ENCODE peak calls at places on chromosomes 7 and 10, in eight cellular contexts. J is left ventricle myocardium inferior; U is posterior vena cava; H is EH; V is NCI-H2081 treated with DMSO at 0.1 percent for 48 hours; L is AG10803; E is HAP-1; Z is stimulated activated CD8-positive, alpha-beta memory T cell treated with anti-CD3 and anti-CD28 coated beads, Interleukin-7, amount 100 ng/mL, for 24 hours. B is an unnamed sample.

GRCh38 chr7:41967156-41967555 is 264.3 kb upstream of the INHBA start:
- DNase-seq in U (no peak), L (peak; percentile 77), J (no peak), Z (no peak), V (no peak), H (peak; percentile 69), E (no peak), B (no peak)

GRCh38 chr7:22979861-22980260 is 34.1 kb downstream of the HYCC1 start:
- DNase-seq in U (no peak), L (no peak), J (no peak), Z (no peak), V (no peak), H (peak; percentile 28), E (no peak), B (no peak)

GRCh38 chr10:97362310-97363033 is 27.9 kb upstream of the FRAT2 start:
- DNase-seq in J (no peak), E (peak; percentile 34), L (no peak), Z (no peak), U (no peak), V (no peak), H (no peak), B (no peak)

GRCh38 chr10:67612577-67613537 is 83.1 kb downstream of the CTNNA3 start:
- DNase-seq in E (no peak), V (no peak), Z (peak; percentile 10), H (peak; percentile 79), L (peak; percentile 11), J (no peak), U (no peak), B (no peak)

GRCh38 chr10:79387466-79387973 is 40.3 kb downstream of the PPIF start:
- DNase-seq in Z (no peak), L (no peak), V (no peak), H (no peak), U (peak; percentile 62), J (peak; percentile 9), E (peak; percentile 2), B (no peak)

GRCh38 chr7:27248911-27249723 is 6.5 kb downstream of the EVX1 start:
- DNase-seq in L (peak; percentile 83), E (no peak), U (no peak), V (no peak), Z (no peak), H (no peak), J (no peak), B (no peak)

GRCh38 chr7:40369641-40370277 is 235.0 kb downstream of the SUGCT start:
- DNase-seq in H (no peak), U (no peak), V (no peak), J (no peak), Z (no peak), L (no peak), E (no peak), B (no peak)

GRCh38 chr10:11906714-11907113 is 83.6 kb downstream of the PROSER2 start:
- DNase-seq in U (no peak), H (no peak), E (no peak), L (no peak), J (no peak), V (no peak), Z (no peak), B (no peak)

GRCh38 chr7:155258233-155258575 is 39.5 kb upstream of the INSIG1 start:
- DNase-seq in Z (no peak), V (no peak), U (peak; percentile 80), J (no peak), E (no peak), L (peak; percentile 96), H (peak; percentile 91), B (no peak)

GRCh38 chr7:106583706-106584690 is 77.0 kb downstream of the CCDC71L start:
- DNase-seq in J (no peak), H (no peak), Z (no peak), E (no peak), L (no peak), U (no peak), V (no peak), B (no peak)

GRCh38 chr7:5442757-5443305 is 19.2 kb upstream of the TNRC18 start:
- DNase-seq in J (no peak), Z (no peak), V (no peak), E (no peak), H (no peak), U (no peak), L (no peak), B (no peak)

GRCh38 chr10:114311023-114311422 is 72.0 kb downstream of the VWA2 start:
- DNase-seq in H (no peak), J (no peak), E (no peak), L (no peak), U (peak; percentile 50), V (no peak), Z (no peak), B (no peak)

GRCh38 chr7:46932656-46933424 is 649.1 kb downstream of the TNS3 start:
- DNase-seq in U (no peak), L (peak; percentile 99), V (no peak), H (peak; percentile 98), E (no peak), J (no peak), Z (no peak), B (peak; percentile 87)

GRCh38 chr7:94763268-94763667 is 107.3 kb upstream of the SGCE start:
- DNase-seq in J (no peak), E (no peak), L (peak; percentile 75), U (no peak), V (no peak), H (peak; percentile 1), Z (no peak), B (peak; percentile 60)

GRCh38 chr10:4174197-4174596 is 389.2 kb upstream of the KLF6 start:
- DNase-seq in E (no peak), J (no peak), V (no peak), U (no peak), H (peak; percentile 35), L (peak; percentile 69), Z (no peak), B (no peak)

GRCh38 chr7:157983442-157984137 is 604.0 kb downstream of the PTPRN2 start:
- DNase-seq in Z (no peak), L (no peak), U (peak; percentile 35), V (no peak), E (no peak), H (no peak), J (no peak), B (no peak)

GRCh38 chr10:75723319-75723965 is 292.0 kb downstream of the LRMDA start:
- DNase-seq in J (no peak), Z (no peak), E (no peak), V (no peak), L (no peak), U (no peak), H (no peak), B (no peak)

GRCh38 chr7:100568936-100569844 is 4.5 kb downstream of the SAP25 start:
- DNase-seq in H (peak; percentile 34), L (no peak), Z (no peak), V (no peak), E (peak; percentile 76), J (no peak), U (peak; percentile 85), B (peak; percentile 70)

GRCh38 chr10:3452683-3453388 is 280.3 kb upstream of the PITRM1 start:
- DNase-seq in E (no peak), V (no peak), U (no peak), L (peak; percentile 94), H (peak; percentile 95), J (no peak), Z (no peak), B (no peak)

GRCh38 chr7:84399661-84400060 is 205.1 kb upstream of the SEMA3A start:
- DNase-seq in J (no peak), L (no peak), U (no peak), E (no peak), H (no peak), Z (no peak), V (no peak), B (no peak)

GRCh38 chr7:80232969-80233724 is 98.5 kb downstream of the GNAI1 start:
- DNase-seq in E (peak; percentile 8), U (no peak), J (no peak), V (no peak), L (no peak), Z (no peak), H (no peak), B (no peak)

GRCh38 chr7:8831386-8831785 is 398.0 kb downstream of the NXPH1 start:
- DNase-seq in Z (no peak), H (no peak), U (no peak), L (no peak), E (no peak), J (no peak), V (no peak), B (no peak)

B was measured in uterus.